ENCODE peak calls at places on chromosomes 3 and 15, in eight cellular contexts. Y is AG09309; P is cardiac fibroblast; G is activated CD4-positive, alpha-beta T cell treated with anti-CD3 and anti-CD28 coated beads for 1 hour; K is HL-60; B is stimulated activated naive CD8-positive, alpha-beta T cell treated with anti-CD3 and anti-CD28 coated beads, Interleukin-15, Interleukin-2, amounts not matched to agents 100 U/mL and 50 U/mL, for 24 hours; R is mucosa of gallbladder; C is activated CD4-positive, alpha-beta memory T cell treated with anti-CD3 and anti-CD28 coated beads for 36 hours. T is an unnamed sample.

GRCh38 chr15:78740904-78741274 is 70.4 kb downstream of the ADAMTS7 start:
- DNase-seq in B (no peak), P (no peak), C (peak), Y (no peak), R (no peak), G (no peak), K (no peak), T (no peak)

GRCh38 chr3:140170612-140171011 is 235.6 kb downstream of the CLSTN2 start:
- DNase-seq in R (no peak), K (no peak), C (no peak), B (no peak), Y (no peak), G (no peak), P (no peak), T (no peak)

GRCh38 chr3:58414538-58415197 is 19.0 kb downstream of the PDHB start:
- DNase-seq in B (peak), R (peak), G (no peak), Y (no peak), C (peak), P (peak), K (peak), T (peak)

GRCh38 chr15:74529911-74530310 is 11.1 kb upstream of the ARID3B start:
- DNase-seq in G (no peak), C (no peak), K (no peak), B (no peak), R (no peak), P (peak), Y (no peak), T (no peak)

GRCh38 chr3:190554197-190554596 is 40.3 kb downstream of the IL1RAP start:
- DNase-seq in Y (no peak), B (no peak), R (no peak), P (no peak), K (no peak), C (no peak), G (no peak), T (no peak)

GRCh38 chr3:99246010-99246654 is 344.6 kb upstream of the DCBLD2 start:
- DNase-seq in R (no peak), K (no peak), P (peak), B (no peak), G (no peak), C (no peak), Y (no peak), T (no peak)

GRCh38 chr3:242986-243706 is 46.6 kb downstream of the CHL1 start:
- DNase-seq in P (peak), K (no peak), C (no peak), B (no peak), G (no peak), Y (no peak), R (no peak), T (no peak)

GRCh38 chr3:104425416-104425815 is 941.3 kb upstream of the ALCAM start:
- DNase-seq in R (no peak), G (no peak), Y (no peak), B (no peak), P (no peak), K (no peak), C (no peak), T (no peak)

GRCh38 chr3:9172851-9173320 is 76.6 kb downstream of the SRGAP3 start:
- DNase-seq in G (no peak), R (no peak), Y (no peak), B (no peak), K (peak), P (no peak), C (no peak), T (no peak)

GRCh38 chr15:90174140-90174891 is 26.8 kb upstream of the SEMA4B start:
- DNase-seq in G (no peak), B (no peak), P (peak), K (no peak), C (no peak), Y (no peak), R (peak), T (no peak)

GRCh38 chr15:74869726-74870407 is 3.3 kb downstream of the SCAMP2 start:
- DNase-seq in C (peak), K (peak), R (peak), Y (no peak), G (no peak), B (peak), P (peak), T (peak)

GRCh38 chr3:51500632-51501131 is 867 bp upstream of the DCAF1 start:
- DNase-seq in K (no peak), R (no peak), Y (no peak), G (no peak), P (no peak), C (peak), B (peak), T (no peak)